ENCODE peak calls at places on chromosomes 2 and 18, in six cellular contexts. O, B, S, D, U and P are unnamed samples.

GRCh38 chr2:141137121-141137693 is 993.6 kb downstream of the LRP1B start:
- DNase-seq in D (no peak), B (no peak), S (no peak), U (no peak), O (no peak), P (no peak)

GRCh38 chr2:61125798-61126197 is 36.2 kb upstream of the C2orf74 start:
- DNase-seq in D (no peak), B (no peak), U (no peak), S (no peak), O (no peak), P (no peak)

GRCh38 chr2:191045141-191045540 is 31.2 kb upstream of the STAT1 start:
- DNase-seq in S (no peak), D (peak), O (no peak), B (no peak), U (no peak), P (no peak)

GRCh38 chr2:237931205-237931721 is 35.6 kb upstream of the UBE2F start:
- DNase-seq in S (no peak), B (no peak), D (peak), U (no peak), O (peak), P (no peak)

GRCh38 chr2:64934530-64934929 is 54.7 kb upstream of the SLC1A4 start:
- DNase-seq in O (peak), U (no peak), D (no peak), S (no peak), B (no peak), P (no peak)

GRCh38 chr2:231613655-231614558 is 21.2 kb downstream of the TEX44 start:
- DNase-seq in D (peak), U (peak), B (peak), S (peak), O (peak), P (peak)

GRCh38 chr2:217090024-217090473 is 230.2 kb upstream of the TNP1 start:
- DNase-seq in D (no peak), O (peak), B (no peak), S (no peak), U (no peak), P (no peak)

GRCh38 chr2:133063792-133064191 is 393.8 kb upstream of the LYPD1 start:
- DNase-seq in O (peak), B (no peak), U (no peak), D (peak), S (peak), P (no peak)

GRCh38 chr2:127416486-127417001 is 1.7 kb upstream of the PROC start:
- DNase-seq in S (no peak), B (no peak), O (peak), U (no peak), D (no peak), P (no peak)

GRCh38 chr2:239846789-239847676 is 178.1 kb downstream of the NDUFA10 start:
- DNase-seq in D (no peak), O (no peak), B (no peak), S (no peak), U (no peak), P (no peak)

GRCh38 chr2:127932199-127932877 is 46.6 kb upstream of the AMMECR1L start:
- DNase-seq in U (no peak), O (no peak), B (no peak), S (no peak), D (peak), P (no peak)

GRCh38 chr2:182015334-182016109 is 29.9 kb downstream of the PPP1R1C start:
- DNase-seq in O (no peak), D (no peak), S (no peak), B (no peak), U (no peak), P (no peak)

GRCh38 chr2:201220102-201220570 is 37.2 kb downstream of the CASP10 start:
- DNase-seq in S (no peak), D (peak), B (no peak), U (peak), O (no peak), P (peak)

GRCh38 chr2:46386763-46387162 is 89.6 kb downstream of the EPAS1 start:
- DNase-seq in S (no peak), U (no peak), D (no peak), O (no peak), B (no peak), P (no peak)

GRCh38 chr2:241350878-241351639 is 5.0 kb upstream of the FARP2 start:
- DNase-seq in U (no peak), B (no peak), O (no peak), D (no peak), S (no peak), P (no peak)

GRCh38 chr18:44458777-44459176 is 221.9 kb upstream of the SETBP1 start:
- DNase-seq in U (no peak), O (no peak), D (peak), S (no peak), B (no peak), P (no peak)

GRCh38 chr18:79581406-79581805 is 98.2 kb upstream of the CTDP1 start:
- DNase-seq in U (no peak), O (no peak), B (no peak), S (no peak), D (no peak), P (peak)

GRCh38 chr18:71114550-71115210 is 825.8 kb downstream of the SOCS6 start:
- DNase-seq in D (no peak), U (no peak), O (no peak), S (no peak), B (no peak), P (no peak)

GRCh38 chr2:20359131-20359530 is 8.5 kb upstream of the PUM2 start:
- DNase-seq in D (no peak), U (no peak), B (no peak), S (no peak), O (no peak), P (no peak)

GRCh38 chr2:217953531-217953932 is 49.3 kb downstream of the TNS1 start:
- DNase-seq in S (no peak), O (no peak), U (no peak), D (no peak), B (no peak), P (no peak)

GRCh38 chr2:151560289-151560688 is 150.6 kb downstream of the RIF1 start:
- DNase-seq in U (no peak), O (no peak), D (peak), B (no peak), S (no peak), P (peak)

GRCh38 chr2:224309216-224309615 is 92.7 kb downstream of the FAM124B start:
- DNase-seq in O (no peak), S (no peak), U (no peak), B (no peak), D (peak), P (no peak)

GRCh38 chr18:45962866-45963265 is 4.3 kb downstream of the EPG5 start:
- DNase-seq in O (no peak), B (no peak), U (no peak), S (no peak), D (peak), P (no peak)

GRCh38 chr2:213959589-213959988 is 451.3 kb upstream of the VWC2L start:
- DNase-seq in U (no peak), O (peak), D (no peak), B (no peak), S (no peak), P (no peak)